ENCODE peak calls at places on chromosomes 1 and 21, in six cellular contexts. I is WTC11; A is activated naive CD8-positive, alpha-beta T cell treated with anti-CD3 and anti-CD28 coated beads, Interleukin-2, amount 50 U/mL, for 24 hours; C is stimulated activated CD4-positive, alpha-beta T cell treated with anti-CD3 and anti-CD28 coated beads, Interleukin-2, amount 100 ng/mL, for 48 hours; D is activated T-cell treated with anti-CD3 and anti-CD28 coated beads for 1 hour; O is naive thymus-derived CD8-positive, alpha-beta T cell. F is an unnamed sample.

GRCh38 chr1:108669679-108670078 is 8.8 kb upstream of the HENMT1 start:
- DNase-seq in A (no peak), C (no peak), I (no peak), O (no peak), D (no peak), F (no peak)

GRCh38 chr1:164780863-164781262 is 221.9 kb downstream of the PBX1 start:
- DNase-seq in C (no peak), O (no peak), I (no peak), D (no peak), A (no peak), F (no peak)

GRCh38 chr1:15843826-15844572 is 3.5 kb upstream of the SPEN start:
- DNase-seq in I (no peak), D (no peak), C (no peak), A (no peak), O (no peak), F (no peak)

GRCh38 chr1:70090875-70091274 is 114.5 kb downstream of the LRRC40 start:
- DNase-seq in O (no peak), A (no peak), I (no peak), D (no peak), C (no peak), F (no peak)

GRCh38 chr1:117567976-117568375 is 37.9 kb upstream of the TENT5C start:
- DNase-seq in A (no peak), D (no peak), O (no peak), C (no peak), I (no peak), F (no peak)

GRCh38 chr1:189606795-189607476 is 870.7 kb downstream of the BRINP3 start:
- DNase-seq in O (no peak), I (no peak), C (no peak), A (no peak), D (no peak), F (no peak)

GRCh38 chr21:37636152-37636860 is 269.7 kb downstream of the DYRK1A start:
- DNase-seq in A (no peak), O (no peak), C (no peak), I (no peak), D (no peak), F (no peak)

GRCh38 chr1:212630159-212630900 is 21.8 kb downstream of the ATF3 start:
- DNase-seq in I (peak; percentile 73), O (peak; percentile 37), A (peak; percentile 66), D (peak; percentile 37), C (peak; percentile 60), F (peak; percentile 63)

GRCh38 chr21:31873275-31873695 is 465 bp downstream of the HUNK start:
- DNase-seq in O (peak; percentile 9), D (no peak), A (no peak), C (peak; percentile 9), I (peak; percentile 42), F (no peak)

F was measured in GM12891.